ENCODE peak calls at places on chromosome 17, in five cellular contexts. A is HL-60, V is mucosa of descending colon, Q is RWPE1, X is breast epithelium. B is an unnamed sample.

GRCh38 chr17:63697341-63698286 is 2.3 kb downstream of the LIMD2 start:
- DNase-seq in A (peak), V (peak), Q (peak), X (no peak), B (no peak)

GRCh38 chr17:1590031-1590746 is 27.6 kb upstream of the PITPNA start:
- DNase-seq in A (no peak), V (peak), Q (peak), X (no peak), B (no peak)

GRCh38 chr17:8631554-8631877 is 991 bp upstream of the MYH10 start:
- DNase-seq in A (no peak), V (no peak), Q (no peak), X (no peak), B (no peak)

GRCh38 chr17:8056232-8056975 is 17.5 kb downstream of the ALOX15B start:
- DNase-seq in A (peak), V (peak), Q (no peak), X (no peak), B (no peak)

GRCh38 chr17:74779948-74780400 is 3.8 kb upstream of the NAT9 start:
- DNase-seq in A (peak), V (peak), Q (no peak), X (no peak), B (no peak)

GRCh38 chr17:148757-149156 is 11.4 kb downstream of the SCGB1C2 start:
- DNase-seq in A (no peak), V (no peak), Q (no peak), X (no peak), B (no peak)

GRCh38 chr17:12765544-12765943 is 23.8 kb upstream of the ARHGAP44 start:
- DNase-seq in A (no peak), V (no peak), Q (peak), X (no peak), B (no peak)

GRCh38 chr17:21015564-21015963 is 27.2 kb downstream of the USP22 start:
- DNase-seq in A (no peak), V (no peak), Q (no peak), X (no peak), B (no peak)

GRCh38 chr17:59785091-59785799 is 77.8 kb downstream of the VMP1 start:
- DNase-seq in A (no peak), V (no peak), Q (no peak), X (no peak), B (no peak)

GRCh38 chr17:7035591-7036368 is at the start of gene SLC16A13:
- DNase-seq in A (peak), V (peak), Q (peak), X (peak), B (peak)

GRCh38 chr17:51995797-51996403 is 162.6 kb downstream of the CA10 start:
- DNase-seq in A (no peak), V (no peak), Q (peak), X (no peak), B (no peak)

GRCh38 chr17:75266315-75267145 is 4.5 kb downstream of the MIF4GD start:
- DNase-seq in A (peak), V (no peak), Q (no peak), X (no peak), B (no peak)

GRCh38 chr17:76337413-76337777 is 16.3 kb downstream of the PRPSAP1 start:
- DNase-seq in A (no peak), V (no peak), Q (no peak), X (no peak), B (no peak)

GRCh38 chr17:19769946-19770652 is 22.0 kb upstream of the ALDH3A1 start:
- DNase-seq in A (no peak), V (no peak), Q (no peak), X (no peak), B (peak)

GRCh38 chr17:49226771-49227435 is 3.7 kb downstream of the PHOSPHO1 start:
- DNase-seq in A (no peak), V (no peak), Q (no peak), X (no peak), B (no peak)

GRCh38 chr17:66711403-66711802 is 123.5 kb upstream of the CACNG5 start:
- DNase-seq in A (no peak), V (no peak), Q (no peak), X (no peak), B (no peak)

GRCh38 chr17:72173475-72174116 is 52.8 kb downstream of the SOX9 start:
- DNase-seq in A (no peak), V (no peak), Q (no peak), X (no peak), B (no peak)

GRCh38 chr17:64174686-64175456 is 44.9 kb upstream of the ERN1 start:
- DNase-seq in A (peak), V (peak), Q (no peak), X (no peak), B (no peak)

GRCh38 chr17:50218771-50219315 is 17.4 kb upstream of the COL1A1 start:
- DNase-seq in A (no peak), V (no peak), Q (no peak), X (no peak), B (peak)

GRCh38 chr17:31494259-31495048 is 103.0 kb downstream of the RAB11FIP4 start:
- DNase-seq in A (peak), V (peak), Q (peak), X (no peak), B (no peak)

GRCh38 chr17:596287-596686 is 118.4 kb downstream of the VPS53 start:
- DNase-seq in A (no peak), V (no peak), Q (peak), X (no peak), B (no peak)

GRCh38 chr17:50169881-50170459 is 4.2 kb downstream of the SGCA start:
- DNase-seq in A (no peak), V (no peak), Q (no peak), X (no peak), B (no peak)

GRCh38 chr17:58641937-58642336 is 49.9 kb downstream of the TEX14 start:
- DNase-seq in A (no peak), V (no peak), Q (no peak), X (no peak), B (no peak)

GRCh38 chr17:69506489-69506888 is 92.0 kb downstream of the MAP2K6 start:
- DNase-seq in A (no peak), V (no peak), Q (no peak), X (no peak), B (no peak)
- TF ChIP-seq CTCF in A (peak), V (no peak), Q (no peak), X (no peak), B (peak)

GRCh38 chr17:77914440-77915254 is 43.9 kb upstream of the TNRC6C start:
- DNase-seq in A (no peak), V (peak), Q (peak), X (peak), B (no peak)
- TF ChIP-seq CTCF in A (no peak), V (no peak), Q (no peak), X (no peak), B (no peak)

GRCh38 chr17:46822388-46822921 is 4.0 kb upstream of the WNT3 start:
- DNase-seq in A (peak), V (peak), Q (no peak), X (no peak), B (no peak)
- TF ChIP-seq CTCF in A (peak), V (peak), Q (peak), X (no peak), B (peak)

GRCh38 chr17:40854175-40854814 is 12.7 kb downstream of the KRT12 start:
- DNase-seq in A (no peak), V (no peak), Q (peak), X (no peak), B (no peak)

GRCh38 chr17:40848583-40849235 is 18.3 kb downstream of the KRT12 start:
- DNase-seq in A (no peak), V (no peak), Q (no peak), X (no peak), B (no peak)

GRCh38 chr17:40846515-40847155 is 20.4 kb downstream of the KRT12 start:
- DNase-seq in A (no peak), V (no peak), Q (no peak), X (no peak), B (no peak)

GRCh38 chr17:40852378-40852777 is 14.6 kb downstream of the KRT12 start:
- DNase-seq in A (no peak), V (no peak), Q (no peak), X (no peak), B (no peak)

GRCh38 chr17:40850287-40850972 is 16.6 kb downstream of the KRT12 start:
- DNase-seq in A (no peak), V (no peak), Q (peak), X (no peak), B (no peak)
- TF ChIP-seq CTCF in A (no peak), V (no peak), Q (no peak), X (no peak), B (no peak)

GRCh38 chr17:36597229-36597628 is 4.2 kb upstream of the MRM1 start:
- DNase-seq in A (no peak), V (peak), Q (no peak), X (no peak), B (no peak)

GRCh38 chr17:36599546-36600250 is 1.7 kb upstream of the MRM1 start:
- DNase-seq in A (no peak), V (peak), Q (no peak), X (no peak), B (no peak)

GRCh38 chr17:36598951-36599401 is 2.4 kb upstream of the MRM1 start:
- DNase-seq in A (no peak), V (peak), Q (no peak), X (no peak), B (no peak)

GRCh38 chr17:36600477-36600876 is 906 bp upstream of the MRM1 start:
- DNase-seq in A (no peak), V (no peak), Q (no peak), X (no peak), B (no peak)

GRCh38 chr17:36597866-36598777 is 3.3 kb upstream of the MRM1 start:
- DNase-seq in A (no peak), V (peak), Q (no peak), X (no peak), B (no peak)
- TF ChIP-seq CTCF in A (no peak), V (no peak), Q (no peak), X (no peak), B (no peak)

B was measured in osteocyte.